ENCODE peak calls at places on chromosomes 2 and 18, in nine cellular contexts. W is CD4-positive, alpha-beta T cell; K is foreskin fibroblast; F is neural crest cell; B is adrenal gland; P is Caco-2; U is progenitor cell of endocrine pancreas; R is PC-3; N is psoas muscle. Z is an unnamed sample.

GRCh38 chr2:113216891-113217454 is 43.2 kb downstream of the PSD4 start:
- DNase-seq in N (no peak), F (no peak), U (no peak), K (no peak), B (no peak), W (no peak), P (no peak), R (no peak), Z (no peak)

GRCh38 chr2:57444731-57445414 is 601.7 kb upstream of the VRK2 start:
- DNase-seq in W (no peak), F (no peak), R (no peak), N (no peak), K (no peak), P (no peak), B (no peak), U (no peak), Z (no peak)

GRCh38 chr2:201406077-201406662 is 45.1 kb downstream of the TRAK2 start:
- DNase-seq in U (no peak), R (peak; percentile 44), F (no peak), K (peak; percentile 93), W (no peak), B (peak; percentile 62), P (no peak), N (no peak), Z (no peak)

GRCh38 chr18:44342946-44343345 is 337.7 kb upstream of the SETBP1 start:
- DNase-seq in K (no peak), F (no peak), B (no peak), U (no peak), N (no peak), P (no peak), R (peak; percentile 64), W (no peak), Z (no peak)

GRCh38 chr2:176188218-176188968 is at the start of gene HOXD1:
- DNase-seq in N (no peak), W (no peak), B (peak; percentile 46), P (peak; percentile 58), K (peak; percentile 51), U (no peak), R (peak; percentile 15), F (no peak), Z (no peak)

GRCh38 chr2:17800693-17801458 is 15.4 kb upstream of the MSGN1 start:
- DNase-seq in F (no peak), B (no peak), W (no peak), P (no peak), K (no peak), R (peak; percentile 12), U (no peak), N (no peak), Z (no peak)

GRCh38 chr18:43886341-43886740 is 609.1 kb upstream of the SYT4 start:
- DNase-seq in P (no peak), N (no peak), R (no peak), F (no peak), W (no peak), U (no peak), K (peak; percentile 72), B (no peak), Z (no peak)

GRCh38 chr2:25032094-25032493 is 9.8 kb upstream of the EFR3B start:
- DNase-seq in B (no peak), U (no peak), P (no peak), R (no peak), F (no peak), N (no peak), K (peak; percentile 17), W (no peak), Z (no peak)

GRCh38 chr2:195395351-195395750 is 261.7 kb upstream of the SLC39A10 start:
- DNase-seq in K (peak; percentile 7), F (no peak), U (no peak), N (no peak), P (no peak), W (no peak), R (no peak), B (no peak), Z (no peak)

GRCh38 chr2:144358979-144359541 is 160.9 kb downstream of the ZEB2 start:
- DNase-seq in W (no peak), B (no peak), N (no peak), F (no peak), P (no peak), R (peak; percentile 53), K (peak; percentile 65), U (no peak), Z (peak; percentile 60)

GRCh38 chr2:168708099-168708498 is 94.3 kb upstream of the NOSTRIN start:
- DNase-seq in N (no peak), F (no peak), R (no peak), B (no peak), U (no peak), W (no peak), P (no peak), K (no peak), Z (no peak)

GRCh38 chr2:67899187-67899586 is 163.6 kb downstream of the C1D start:
- DNase-seq in R (no peak), N (no peak), P (no peak), F (no peak), W (no peak), K (no peak), B (no peak), U (no peak), Z (no peak)

GRCh38 chr2:54456526-54457325 is 599 bp downstream of the SPTBN1 start:
- DNase-seq in U (peak; percentile 11), R (peak; percentile 25), K (peak; percentile 73), P (peak; percentile 54), W (no peak), N (peak; percentile 72), B (peak; percentile 57), F (peak; percentile 37), Z (no peak)

GRCh38 chr2:7044253-7045250 is 127.3 kb downstream of the RNF144A start:
- DNase-seq in N (peak; percentile 83), F (peak; percentile 52), R (peak; percentile 76), P (peak; percentile 51), B (peak; percentile 67), W (peak; percentile 52), K (peak; percentile 72), U (peak; percentile 38), Z (no peak)

GRCh38 chr2:34734042-34734441 is 1134.9 kb upstream of the FAM98A start:
- DNase-seq in P (no peak), W (no peak), N (no peak), B (no peak), F (no peak), U (no peak), K (no peak), R (no peak), Z (no peak)

GRCh38 chr2:189287982-189288494 is 108.5 kb upstream of the COL5A2 start:
- DNase-seq in B (no peak), K (peak; percentile 83), F (no peak), R (peak; percentile 84), N (no peak), W (no peak), P (peak; percentile 60), U (no peak), Z (no peak)

GRCh38 chr18:9968081-9968848 is 54.4 kb downstream of the VAPA start:
- DNase-seq in W (no peak), U (no peak), B (no peak), P (no peak), R (no peak), F (no peak), N (no peak), K (no peak), Z (no peak)

GRCh38 chr2:12055219-12055618 is 308.8 kb downstream of the LPIN1 start:
- DNase-seq in P (no peak), K (no peak), R (no peak), W (no peak), F (no peak), N (no peak), U (no peak), B (no peak), Z (no peak)

GRCh38 chr2:112683550-112684414 is 37.0 kb upstream of the NT5DC4 start:
- DNase-seq in F (no peak), P (no peak), N (no peak), R (no peak), K (no peak), U (no peak), B (no peak), W (no peak), Z (no peak)

GRCh38 chr2:216789088-216789487 is 70.8 kb downstream of the TNP1 start:
- DNase-seq in N (no peak), U (no peak), R (no peak), W (no peak), F (no peak), P (no peak), B (no peak), K (no peak), Z (no peak)
- TF ChIP-seq CTCF in N (no peak), U (no peak), R (no peak), W (no peak), F (no peak), P (no peak), B (no peak), K (no peak), Z (no peak)

DNA sequence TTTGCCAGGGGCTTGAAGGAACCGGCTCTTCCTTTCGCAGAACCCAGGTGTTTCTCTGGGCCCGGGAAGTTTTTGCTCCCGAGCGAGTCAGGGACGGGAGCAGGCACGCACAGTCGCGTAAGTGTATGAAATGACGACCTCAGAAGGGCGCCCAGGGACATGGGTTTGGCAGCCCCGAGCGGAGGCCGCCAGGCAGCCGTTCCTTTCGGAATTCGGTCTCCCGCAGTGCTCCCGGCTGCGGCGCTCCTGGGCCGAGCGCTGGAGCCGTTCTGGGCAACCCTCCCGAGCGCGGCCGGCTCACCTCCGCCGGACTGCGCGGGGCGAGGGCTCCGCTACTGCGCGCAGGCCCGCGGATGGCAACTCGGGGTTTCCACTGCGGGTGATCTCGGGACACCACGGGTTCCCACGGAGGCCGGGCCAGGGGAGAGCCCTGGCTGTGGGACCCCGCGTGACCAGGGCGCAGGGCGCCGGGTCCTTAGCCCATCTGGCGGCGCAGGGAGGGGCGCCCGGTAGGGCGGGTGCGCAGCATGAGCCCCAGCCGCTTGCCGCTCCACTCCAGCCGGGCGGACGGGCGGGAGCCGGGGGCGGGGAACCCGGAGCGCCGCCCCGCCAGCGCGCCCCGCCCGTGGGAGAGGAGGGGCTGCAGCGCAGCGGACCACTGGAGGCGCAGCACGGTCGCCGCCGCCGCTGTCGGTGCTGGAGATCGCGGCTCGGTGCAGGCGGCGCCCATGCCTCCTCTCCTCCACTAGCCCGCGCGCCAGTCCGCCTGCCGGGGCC is at the start of gene OSBPL6:
- DNase-seq in R (peak; percentile 84), F (peak; percentile 64), U (peak; percentile 58), W (peak; percentile 33), K (peak; percentile 94), P (peak; percentile 85), B (peak; percentile 73), N (peak; percentile 93), Z (no peak)
- TF ChIP-seq CTCF in R (peak; percentile 8), F (peak; percentile 28), U (peak; percentile 35), W (no peak), K (no peak), P (no peak), B (peak; percentile 28), N (peak; percentile 47), Z (peak; percentile 17)

GRCh38 chr2:42060028-42060427 is 12.2 kb downstream of the PKDCC start:
- DNase-seq in P (no peak), B (no peak), N (no peak), F (no peak), U (no peak), W (no peak), K (no peak), R (no peak), Z (no peak)
- TF ChIP-seq CTCF in P (no peak), B (no peak), N (no peak), F (no peak), U (no peak), W (no peak), K (no peak), R (no peak), Z (no peak)

DNA sequence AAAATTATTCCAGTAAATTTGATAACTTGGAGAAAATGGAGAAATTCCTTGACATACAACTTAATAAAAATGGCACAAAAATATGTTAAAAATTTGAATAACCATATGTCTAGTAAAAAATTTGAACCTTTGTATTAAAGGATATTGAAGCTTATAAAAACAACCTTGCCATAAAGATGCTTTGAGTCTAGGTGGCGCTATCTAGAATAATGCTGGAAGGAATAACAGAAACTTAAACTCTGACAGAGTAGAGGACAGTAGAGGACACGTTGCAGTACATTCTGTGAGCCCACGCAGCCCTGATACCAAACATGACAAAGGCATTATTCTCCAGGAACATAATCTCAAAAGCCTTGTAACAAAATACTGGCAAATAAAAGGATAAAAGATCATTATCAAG is 44.7 kb upstream of the ALKAL2 start:
- DNase-seq in N (no peak), F (no peak), W (no peak), K (no peak), P (no peak), B (no peak), U (no peak), R (peak; percentile 35), Z (no peak)
- TF ChIP-seq CTCF in N (no peak), F (no peak), W (no peak), K (no peak), P (no peak), B (no peak), U (peak; percentile 16), R (peak; percentile 70), Z (no peak)